ENCODE peak calls at places on chromosomes 2 and 18, in five cellular contexts. One of them, this sample, is unnamed.

GRCh38 chr2:150042844-150043503 is 444.5 kb downstream of the RND3 start:
- DNase-seq in GM12878: no peak
- DNase-seq in K562: no peak
- DNase-seq in SK-N-SH: no peak
- DNase-seq in HepG2: no peak
- DNase-seq in this sample: no peak

GRCh38 chr2:190990132-190990531 is 23.8 kb downstream of the STAT1 start:
- DNase-seq in SK-N-SH: no peak
- DNase-seq in K562: no peak
- DNase-seq in HepG2: no peak
- DNase-seq in GM12878: no peak
- DNase-seq in this sample: no peak

GRCh38 chr2:113980946-113981345 is 91.1 kb downstream of the ACTR3 start:
- DNase-seq in HepG2: no peak
- DNase-seq in K562: no peak
- DNase-seq in GM12878: no peak
- DNase-seq in SK-N-SH: no peak
- DNase-seq in this sample: no peak

GRCh38 chr2:72138011-72138881 is 9.4 kb downstream of the CYP26B1 start:
- DNase-seq in GM12878: no peak
- DNase-seq in HepG2: peak
- DNase-seq in K562: no peak
- DNase-seq in SK-N-SH: peak
- DNase-seq in this sample: no peak

GRCh38 chr18:79486356-79487197 is 90.8 kb downstream of the NFATC1 start:
- DNase-seq in HepG2: no peak
- DNase-seq in SK-N-SH: no peak
- DNase-seq in GM12878: no peak
- DNase-seq in K562: no peak
- DNase-seq in this sample: no peak

GRCh38 chr18:77103181-77103875 is 29.3 kb downstream of the MBP start:
- DNase-seq in GM12878: no peak
- DNase-seq in K562: no peak
- DNase-seq in HepG2: no peak
- DNase-seq in SK-N-SH: no peak
- DNase-seq in this sample: no peak

GRCh38 chr18:62245177-62245576 is 58.1 kb downstream of the RELCH start:
- DNase-seq in K562: no peak
- DNase-seq in GM12878: no peak
- DNase-seq in HepG2: no peak
- DNase-seq in SK-N-SH: no peak
- DNase-seq in this sample: no peak

GRCh38 chr2:223101340-223102039 is 49.5 kb downstream of the KCNE4 start:
- DNase-seq in HepG2: peak
- DNase-seq in GM12878: peak
- DNase-seq in K562: peak
- DNase-seq in SK-N-SH: peak
- DNase-seq in this sample: no peak

GRCh38 chr18:31876707-31877106 is 66.2 kb downstream of the TRAPPC8 start:
- DNase-seq in SK-N-SH: no peak
- DNase-seq in K562: no peak
- DNase-seq in HepG2: no peak
- DNase-seq in GM12878: no peak
- DNase-seq in this sample: no peak

GRCh38 chr2:233312874-233313273 is 5.3 kb downstream of the SAG start:
- DNase-seq in GM12878: no peak
- DNase-seq in HepG2: no peak
- DNase-seq in K562: no peak
- DNase-seq in SK-N-SH: no peak
- DNase-seq in this sample: no peak

GRCh38 chr2:150480241-150480640 is 7.2 kb downstream of the RND3 start:
- DNase-seq in HepG2: no peak
- DNase-seq in K562: no peak
- DNase-seq in GM12878: no peak
- DNase-seq in SK-N-SH: no peak
- DNase-seq in this sample: no peak

GRCh38 chr2:70381821-70382220 is 80.0 kb upstream of the FAM136A start:
- DNase-seq in GM12878: no peak
- DNase-seq in HepG2: no peak
- DNase-seq in SK-N-SH: peak
- DNase-seq in K562: no peak
- DNase-seq in this sample: no peak

GRCh38 chr2:156803243-156803642 is 367.1 kb downstream of the GPD2 start:
- DNase-seq in HepG2: no peak
- DNase-seq in K562: no peak
- DNase-seq in SK-N-SH: no peak
- DNase-seq in GM12878: no peak
- DNase-seq in this sample: no peak

GRCh38 chr2:20173496-20174402 is 51.2 kb downstream of the SDC1 start:
- DNase-seq in GM12878: no peak
- DNase-seq in HepG2: no peak
- DNase-seq in K562: no peak
- DNase-seq in SK-N-SH: peak
- DNase-seq in this sample: no peak

GRCh38 chr2:118032169-118033013 is 18.5 kb upstream of the CCDC93 start:
- DNase-seq in K562: peak
- DNase-seq in HepG2: peak
- DNase-seq in SK-N-SH: peak
- DNase-seq in GM12878: no peak
- DNase-seq in this sample: no peak

GRCh38 chr2:237438082-237438925 is 24.3 kb upstream of the COL6A3 start:
- DNase-seq in K562: no peak
- DNase-seq in SK-N-SH: no peak
- DNase-seq in GM12878: no peak
- DNase-seq in HepG2: no peak
- DNase-seq in this sample: no peak

GRCh38 chr2:207499114-207499513 is 30.6 kb upstream of the CREB1 start:
- DNase-seq in SK-N-SH: no peak
- DNase-seq in HepG2: no peak
- DNase-seq in K562: no peak
- DNase-seq in GM12878: no peak
- DNase-seq in this sample: no peak

GRCh38 chr2:172704072-172704936 is 31.3 kb upstream of the RAPGEF4 start:
- DNase-seq in SK-N-SH: peak
- DNase-seq in HepG2: peak
- DNase-seq in K562: peak
- DNase-seq in GM12878: no peak
- DNase-seq in this sample: no peak

GRCh38 chr2:149261672-149262071 is 68.7 kb upstream of the LYPD6 start:
- DNase-seq in GM12878: no peak
- DNase-seq in HepG2: no peak
- DNase-seq in K562: no peak
- DNase-seq in SK-N-SH: no peak
- DNase-seq in this sample: no peak

GRCh38 chr2:44136186-44136585 is 32.5 kb upstream of the PPM1B start:
- DNase-seq in SK-N-SH: no peak
- DNase-seq in HepG2: no peak
- DNase-seq in K562: no peak
- DNase-seq in GM12878: no peak
- DNase-seq in this sample: no peak

GRCh38 chr18:54962919-54963645 is 3.8 kb upstream of the CCDC68 start:
- DNase-seq in K562: no peak
- DNase-seq in HepG2: no peak
- DNase-seq in GM12878: no peak
- DNase-seq in SK-N-SH: no peak
- DNase-seq in this sample: no peak

GRCh38 chr2:119473621-119474370 is 42.1 kb downstream of the TMEM37 start:
- DNase-seq in K562: no peak
- DNase-seq in SK-N-SH: no peak
- DNase-seq in HepG2: no peak
- DNase-seq in GM12878: no peak
- DNase-seq in this sample: no peak

GRCh38 chr2:120867290-120868231 is 131.9 kb downstream of the GLI2 start:
- DNase-seq in K562: peak
- DNase-seq in GM12878: no peak
- DNase-seq in HepG2: no peak
- DNase-seq in SK-N-SH: peak
- DNase-seq in this sample: no peak

GRCh38 chr18:24677011-24677410 is 216.6 kb downstream of the HRH4 start:
- DNase-seq in K562: no peak
- DNase-seq in HepG2: no peak
- DNase-seq in SK-N-SH: no peak
- DNase-seq in GM12878: no peak
- DNase-seq in this sample: no peak

GRCh38 chr2:39313575-39313974 is 69.8 kb upstream of the CDKL4 start:
- DNase-seq in HepG2: no peak
- DNase-seq in GM12878: no peak
- DNase-seq in SK-N-SH: no peak
- DNase-seq in K562: no peak
- DNase-seq in this sample: no peak

GRCh38 chr2:73913414-73914054 is 13.1 kb upstream of the DGUOK start:
- DNase-seq in K562: no peak
- DNase-seq in GM12878: no peak
- DNase-seq in SK-N-SH: no peak
- DNase-seq in HepG2: no peak
- DNase-seq in this sample: no peak

GRCh38 chr2:105140237-105140568 is 101.3 kb upstream of the GPR45 start:
- DNase-seq in SK-N-SH: no peak
- DNase-seq in GM12878: no peak
- DNase-seq in K562: no peak
- DNase-seq in HepG2: no peak
- DNase-seq in this sample: no peak

GRCh38 chr2:76512421-76512820 is 801.7 kb upstream of the GCFC2 start:
- DNase-seq in HepG2: no peak
- DNase-seq in SK-N-SH: no peak
- DNase-seq in GM12878: no peak
- DNase-seq in K562: no peak
- DNase-seq in this sample: no peak

GRCh38 chr2:75705921-75706320 is 4.8 kb downstream of the GCFC2 start:
- DNase-seq in HepG2: no peak
- DNase-seq in K562: no peak
- DNase-seq in GM12878: no peak
- DNase-seq in SK-N-SH: no peak
- DNase-seq in this sample: no peak

GRCh38 chr2:65640793-65641103 is 208.3 kb upstream of the SPRED2 start:
- DNase-seq in GM12878: no peak
- DNase-seq in SK-N-SH: no peak
- DNase-seq in HepG2: no peak
- DNase-seq in K562: no peak
- DNase-seq in this sample: no peak

GRCh38 chr2:11040992-11041391 is 114.3 kb upstream of the SLC66A3 start:
- DNase-seq in GM12878: no peak
- DNase-seq in HepG2: no peak
- DNase-seq in K562: no peak
- DNase-seq in SK-N-SH: no peak
- DNase-seq in this sample: no peak

GRCh38 chr18:6561029-6561861 is 146.5 kb upstream of the L3MBTL4 start:
- DNase-seq in GM12878: no peak
- DNase-seq in HepG2: no peak
- DNase-seq in SK-N-SH: no peak
- DNase-seq in K562: peak
- DNase-seq in this sample: no peak

GRCh38 chr2:157194097-157194688 is 63.3 kb upstream of the GALNT5 start:
- DNase-seq in SK-N-SH: peak
- DNase-seq in K562: peak
- DNase-seq in GM12878: no peak
- DNase-seq in HepG2: peak
- DNase-seq in this sample: peak

GRCh38 chr2:176284451-176285049 is 15.3 kb downstream of the MTX2 start:
- DNase-seq in GM12878: no peak
- DNase-seq in SK-N-SH: no peak
- DNase-seq in K562: no peak
- DNase-seq in HepG2: no peak
- DNase-seq in this sample: no peak

GRCh38 chr18:46237891-46238290 is 133.7 kb downstream of the HAUS1 start:
- DNase-seq in SK-N-SH: no peak
- DNase-seq in HepG2: no peak
- DNase-seq in K562: no peak
- DNase-seq in GM12878: no peak
- DNase-seq in this sample: no peak
- TF ChIP-seq TAF1 in SK-N-SH: no peak
- TF ChIP-seq TAF1 in HepG2: no peak
- TF ChIP-seq TAF1 in K562: no peak
- TF ChIP-seq TAF1 in GM12878: no peak
- TF ChIP-seq TAF1 in this sample: no peak

DNA sequence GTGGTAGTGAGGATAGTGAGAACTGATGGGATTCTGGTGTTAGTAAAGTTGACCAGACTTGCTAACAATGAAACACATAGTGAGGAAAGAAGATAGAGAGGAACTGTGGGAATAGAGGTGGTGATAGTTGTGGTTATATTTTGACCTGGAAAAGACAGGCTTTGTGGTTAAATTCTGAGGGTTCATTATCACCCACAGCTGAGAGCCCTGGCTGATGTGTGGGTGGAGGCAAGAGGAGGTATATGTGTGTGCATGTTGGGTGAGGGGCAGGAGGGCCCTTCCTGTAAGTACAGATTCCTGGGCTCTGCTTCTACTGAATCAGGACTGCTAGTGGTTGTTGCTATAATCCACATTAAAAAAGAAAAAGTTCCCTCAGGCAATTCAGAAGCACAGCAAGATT is 26.2 kb upstream of the TMEM163 start:
- DNase-seq in K562: no peak
- DNase-seq in HepG2: no peak
- DNase-seq in GM12878: no peak
- DNase-seq in SK-N-SH: no peak
- DNase-seq in this sample: no peak
- TF ChIP-seq TAF1 in K562: no peak
- TF ChIP-seq TAF1 in HepG2: no peak
- TF ChIP-seq TAF1 in GM12878: no peak
- TF ChIP-seq TAF1 in SK-N-SH: no peak
- TF ChIP-seq TAF1 in this sample: no peak

GRCh38 chr2:199985625-199986207 is 30.3 kb downstream of the MAIP1 start:
- DNase-seq in GM12878: no peak
- DNase-seq in SK-N-SH: peak
- DNase-seq in HepG2: peak
- DNase-seq in K562: peak
- DNase-seq in this sample: peak
- TF ChIP-seq TAF1 in GM12878: no peak
- TF ChIP-seq TAF1 in SK-N-SH: no peak
- TF ChIP-seq TAF1 in HepG2: no peak
- TF ChIP-seq TAF1 in K562: no peak
- TF ChIP-seq TAF1 in this sample: no peak

GRCh38 chr2:47169784-47170183 is 14.7 kb upstream of the STPG4 start:
- DNase-seq in GM12878: no peak
- DNase-seq in K562: no peak
- DNase-seq in SK-N-SH: no peak
- DNase-seq in HepG2: no peak
- DNase-seq in this sample: no peak
- TF ChIP-seq TAF1 in GM12878: no peak
- TF ChIP-seq TAF1 in K562: no peak
- TF ChIP-seq TAF1 in SK-N-SH: no peak
- TF ChIP-seq TAF1 in HepG2: no peak
- TF ChIP-seq TAF1 in this sample: no peak

GRCh38 chr2:134899204-134899603 is 19.4 kb upstream of the CCNT2 start:
- DNase-seq in K562: no peak
- DNase-seq in GM12878: no peak
- DNase-seq in HepG2: no peak
- DNase-seq in SK-N-SH: no peak
- DNase-seq in this sample: no peak
- TF ChIP-seq TAF1 in K562: no peak
- TF ChIP-seq TAF1 in GM12878: no peak
- TF ChIP-seq TAF1 in HepG2: no peak
- TF ChIP-seq TAF1 in SK-N-SH: no peak
- TF ChIP-seq TAF1 in this sample: no peak